ENCODE peak calls at places on chromosomes 6 and 20, in nine cellular contexts. E is cardiac muscle cell, Z is body of pancreas, O is PC-9, I is neural progenitor cell, U is PC-3, X is heart right ventricle, Q is endothelial cell of umbilical vein, J is esophagus muscularis mucosa. D is an unnamed sample. For H3K27me3, the result is how much of the 10 kb centered on the place peaks cover.

GRCh38 chr6:128204621-128205020 is 303.8 kb upstream of the THEMIS start:
- DNase-seq in E (peak), Z (no peak), O (peak), I (no peak), U (no peak), X (no peak), Q (no peak), J (no peak), D (no peak)

GRCh38 chr6:119110601-119111548 is 32.4 kb upstream of the FAM184A start:
- DNase-seq in E (peak), Z (peak), O (peak), I (peak), U (peak), X (no peak), Q (peak), J (peak), D (no peak)

GRCh38 chr6:156988276-156989158 is 211.3 kb downstream of the ARID1B start:
- DNase-seq in E (peak), Z (no peak), O (no peak), I (peak), U (no peak), X (no peak), Q (no peak), J (no peak), D (no peak)

GRCh38 chr20:48716086-48716485 is 111.7 kb downstream of the PREX1 start:
- DNase-seq in E (no peak), Z (no peak), O (no peak), I (no peak), U (no peak), X (no peak), Q (no peak), J (no peak), D (no peak)

GRCh38 chr20:63636752-63637633 is 10.1 kb upstream of the GMEB2 start:
- DNase-seq in E (no peak), Z (no peak), O (no peak), I (peak), U (no peak), X (no peak), Q (no peak), J (no peak), D (no peak)

GRCh38 chr6:157649311-157650260 is 173.5 kb upstream of the SNX9 start:
- DNase-seq in E (peak), Z (peak), O (no peak), I (no peak), U (no peak), X (peak), Q (no peak), J (no peak), D (no peak)

GRCh38 chr6:136521891-136522290 is 28.3 kb downstream of the MAP7 start:
- DNase-seq in E (no peak), Z (no peak), O (no peak), I (no peak), U (no peak), X (no peak), Q (no peak), J (no peak), D (no peak)

GRCh38 chr6:157644043-157644810 is 178.8 kb upstream of the SNX9 start:
- DNase-seq in E (peak), Z (no peak), O (no peak), I (no peak), U (peak), X (no peak), Q (peak), J (no peak), D (no peak)

GRCh38 chr6:142300758-142301251 is 1.0 kb upstream of the ADGRG6 start:
- DNase-seq in E (peak), Z (peak), O (peak), I (peak), U (peak), X (no peak), Q (peak), J (no peak), D (no peak)

GRCh38 chr6:88059221-88059620 is 11.6 kb downstream of the SPACA1 start:
- DNase-seq in E (no peak), Z (no peak), O (no peak), I (no peak), U (no peak), X (no peak), Q (no peak), J (no peak), D (no peak)

GRCh38 chr6:4370066-4370465 is 234.7 kb upstream of the ECI2 start:
- DNase-seq in E (peak), Z (no peak), O (peak), I (no peak), U (peak), X (no peak), Q (peak), J (no peak), D (peak)

GRCh38 chr6:103783344-103783743 is 1076.4 kb downstream of the HACE1 start:
- DNase-seq in E (peak), Z (peak), O (no peak), I (no peak), U (peak), X (no peak), Q (peak), J (no peak), D (no peak)

GRCh38 chr6:144480518-144480917 is 195.4 kb downstream of the UTRN start:
- DNase-seq in E (peak), Z (no peak), O (no peak), I (no peak), U (no peak), X (no peak), Q (no peak), J (no peak), D (no peak)

GRCh38 chr20:31578448-31579138 is 26.5 kb upstream of the ID1 start:
- DNase-seq in E (no peak), Z (no peak), O (no peak), I (no peak), U (no peak), X (no peak), Q (no peak), J (no peak), D (no peak)

GRCh38 chr20:37343212-37343993 is 2.5 kb upstream of the SRC start:
- DNase-seq in E (no peak), Z (no peak), O (peak), I (no peak), U (peak), X (no peak), Q (no peak), J (no peak), D (no peak)

GRCh38 chr6:6801635-6802218 is 213.2 kb downstream of the LY86 start:
- DNase-seq in E (no peak), Z (no peak), O (no peak), I (no peak), U (no peak), X (no peak), Q (no peak), J (no peak), D (no peak)

GRCh38 chr6:102488729-102489128 is 1095.2 kb downstream of the GRIK2 start:
- DNase-seq in E (peak), Z (no peak), O (no peak), I (no peak), U (peak), X (no peak), Q (no peak), J (no peak), D (peak)

GRCh38 chr20:63490416-63490815 is 8.5 kb downstream of the EEF1A2 start:
- DNase-seq in E (no peak), Z (no peak), O (no peak), I (no peak), U (no peak), X (peak), Q (no peak), J (no peak), D (no peak)

GRCh38 chr6:168314948-168315347 is 4.6 kb downstream of the DACT2 start:
- DNase-seq in E (peak), Z (no peak), O (no peak), I (peak), U (no peak), X (no peak), Q (no peak), J (no peak), D (no peak)

GRCh38 chr6:142459267-142459666 is 157.5 kb downstream of the ADGRG6 start:
- DNase-seq in E (peak), Z (no peak), O (no peak), I (no peak), U (no peak), X (no peak), Q (no peak), J (no peak), D (no peak)

GRCh38 chr6:82711992-82712788 is 348.6 kb downstream of the TPBG start:
- DNase-seq in E (peak), Z (no peak), O (no peak), I (no peak), U (no peak), X (no peak), Q (no peak), J (no peak), D (no peak)

GRCh38 chr6:17741507-17741906 is 34.8 kb upstream of the NUP153 start:
- DNase-seq in E (no peak), Z (no peak), O (no peak), I (no peak), U (no peak), X (no peak), Q (no peak), J (no peak), D (no peak)

GRCh38 chr6:118905851-118906250 is 11.9 kb downstream of the ASF1A start:
- DNase-seq in E (no peak), Z (no peak), O (peak), I (no peak), U (no peak), X (no peak), Q (no peak), J (no peak), D (no peak)

GRCh38 chr20:4633780-4634179 is 87.9 kb upstream of the PRND start:
- DNase-seq in E (peak), Z (no peak), O (peak), I (no peak), U (peak), X (no peak), Q (peak), J (no peak), D (peak)

GRCh38 chr20:50298554-50299324 is 108.1 kb downstream of the CEBPB start:
- DNase-seq in E (no peak), Z (no peak), O (no peak), I (no peak), U (no peak), X (no peak), Q (no peak), J (no peak), D (no peak)

GRCh38 chr20:22836877-22837276 is 198.2 kb upstream of the SSTR4 start:
- DNase-seq in E (peak), Z (no peak), O (no peak), I (no peak), U (peak), X (no peak), Q (no peak), J (peak), D (no peak)

GRCh38 chr6:70527071-70527737 is 39.5 kb upstream of the SDHAF4 start:
- DNase-seq in E (peak), Z (no peak), O (no peak), I (no peak), U (peak), X (no peak), Q (no peak), J (no peak), D (no peak)

GRCh38 chr20:63258826-63259225 is 4.6 kb upstream of the NKAIN4 start:
- DNase-seq in E (peak), Z (no peak), O (no peak), I (no peak), U (no peak), X (no peak), Q (no peak), J (no peak), D (no peak)

GRCh38 chr20:19492937-19493336 is 265.1 kb upstream of the RIN2 start:
- DNase-seq in E (no peak), Z (no peak), O (no peak), I (peak), U (no peak), X (no peak), Q (no peak), J (no peak), D (no peak)

GRCh38 chr6:44676826-44677433 is 289.4 kb downstream of the CDC5L start:
- DNase-seq in E (peak), Z (no peak), O (no peak), I (no peak), U (peak), X (no peak), Q (no peak), J (no peak), D (no peak)

GRCh38 chr20:57417830-57418780 is 26.9 kb downstream of the RBM38 start:
- DNase-seq in E (no peak), Z (no peak), O (no peak), I (no peak), U (no peak), X (no peak), Q (no peak), J (no peak), D (no peak)

GRCh38 chr6:44104661-44105060 is 22.6 kb downstream of the MRPL14 start:
- DNase-seq in E (peak), Z (no peak), O (no peak), I (no peak), U (no peak), X (peak), Q (peak), J (no peak), D (no peak)

GRCh38 chr6:167400482-167401138 is 75.7 kb downstream of the TTLL2 start:
- DNase-seq in E (no peak), Z (no peak), O (no peak), I (no peak), U (no peak), X (no peak), Q (no peak), J (no peak), D (no peak)

GRCh38 chr6:34953084-34954025 is 64.3 kb downstream of the ANKS1A start:
- DNase-seq in E (peak), Z (peak), O (peak), I (no peak), U (peak), X (no peak), Q (peak), J (no peak), D (peak)

GRCh38 chr6:116073765-116074450 is 13.2 kb upstream of the FRK start:
- DNase-seq in E (no peak), Z (no peak), O (peak), I (no peak), U (peak), X (no peak), Q (peak), J (no peak), D (peak)

GRCh38 chr20:33731693-33732165 is at the start of gene ZNF341:
- DNase-seq in E (peak), Z (peak), O (peak), I (peak), U (peak), X (peak), Q (peak), J (peak), D (no peak)

GRCh38 chr6:145245119-145245518 is 490.2 kb downstream of the EPM2A start:
- DNase-seq in E (peak), Z (no peak), O (no peak), I (no peak), U (no peak), X (no peak), Q (no peak), J (no peak), D (no peak)

GRCh38 chr6:39791850-39792500 is at the start of gene DAAM2:
- DNase-seq in E (peak), Z (peak), O (no peak), I (peak), U (no peak), X (peak), Q (peak), J (peak), D (no peak)

GRCh38 chr6:36386495-36387439 is 702 bp downstream of the ETV7 start:
- DNase-seq in E (peak), Z (peak), O (no peak), I (peak), U (peak), X (peak), Q (peak), J (no peak), D (peak)

GRCh38 chr6:36387440-36388303 is at the start of gene ETV7:
- DNase-seq in E (peak), Z (peak), O (no peak), I (peak), U (peak), X (peak), Q (no peak), J (no peak), D (no peak)

GRCh38 chr6:36389353-36389752 is 1.9 kb upstream of the ETV7 start:
- DNase-seq in E (no peak), Z (no peak), O (no peak), I (no peak), U (no peak), X (no peak), Q (no peak), J (no peak), D (no peak)

DNA sequence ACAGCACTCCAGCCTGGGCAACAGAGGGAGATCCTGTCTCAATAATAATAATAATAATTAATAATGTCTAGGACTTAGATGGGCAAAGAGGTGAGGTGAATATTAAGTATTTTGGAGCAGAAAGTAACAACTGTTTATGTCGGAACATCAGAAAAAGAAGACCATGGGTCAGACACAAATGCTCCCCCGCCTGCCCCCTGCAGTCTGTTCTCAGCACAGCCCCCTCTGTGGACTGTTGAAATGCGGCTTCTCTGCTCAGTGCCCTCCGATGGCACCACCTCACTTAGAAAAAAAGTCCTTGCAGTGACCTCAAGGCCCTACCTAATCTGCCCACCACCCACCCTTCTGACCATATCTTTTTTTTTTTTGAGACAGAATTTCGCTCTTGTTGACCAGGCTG is 5.2 kb upstream of the ETV7 start:
- DNase-seq in E (no peak), Z (no peak), O (no peak), I (no peak), U (no peak), X (no peak), Q (no peak), J (no peak), D (no peak)
- TF ChIP-seq CTCF in E (no peak), Z (no peak), O (no peak), I (peak), U (no peak), X (no peak), Q (no peak), J (no peak), D (no peak)

GRCh38 chr20:59576216-59576953 is 28.0 kb upstream of the PHACTR3 start:
- DNase-seq in E (no peak), Z (no peak), O (no peak), I (no peak), U (no peak), X (no peak), Q (no peak), J (no peak), D (no peak)

GRCh38 chr20:59578602-59579403 is 25.5 kb upstream of the PHACTR3 start:
- DNase-seq in E (no peak), Z (no peak), O (no peak), I (no peak), U (no peak), X (no peak), Q (no peak), J (no peak), D (no peak)

GRCh38 chr20:59579404-59580207 is 24.7 kb upstream of the PHACTR3 start:
- DNase-seq in E (no peak), Z (no peak), O (no peak), I (no peak), U (no peak), X (no peak), Q (no peak), J (no peak), D (no peak)

GRCh38 chr20:59577037-59577808 is 27.1 kb upstream of the PHACTR3 start:
- DNase-seq in E (no peak), Z (no peak), O (no peak), I (peak), U (no peak), X (no peak), Q (no peak), J (no peak), D (no peak)

DNA sequence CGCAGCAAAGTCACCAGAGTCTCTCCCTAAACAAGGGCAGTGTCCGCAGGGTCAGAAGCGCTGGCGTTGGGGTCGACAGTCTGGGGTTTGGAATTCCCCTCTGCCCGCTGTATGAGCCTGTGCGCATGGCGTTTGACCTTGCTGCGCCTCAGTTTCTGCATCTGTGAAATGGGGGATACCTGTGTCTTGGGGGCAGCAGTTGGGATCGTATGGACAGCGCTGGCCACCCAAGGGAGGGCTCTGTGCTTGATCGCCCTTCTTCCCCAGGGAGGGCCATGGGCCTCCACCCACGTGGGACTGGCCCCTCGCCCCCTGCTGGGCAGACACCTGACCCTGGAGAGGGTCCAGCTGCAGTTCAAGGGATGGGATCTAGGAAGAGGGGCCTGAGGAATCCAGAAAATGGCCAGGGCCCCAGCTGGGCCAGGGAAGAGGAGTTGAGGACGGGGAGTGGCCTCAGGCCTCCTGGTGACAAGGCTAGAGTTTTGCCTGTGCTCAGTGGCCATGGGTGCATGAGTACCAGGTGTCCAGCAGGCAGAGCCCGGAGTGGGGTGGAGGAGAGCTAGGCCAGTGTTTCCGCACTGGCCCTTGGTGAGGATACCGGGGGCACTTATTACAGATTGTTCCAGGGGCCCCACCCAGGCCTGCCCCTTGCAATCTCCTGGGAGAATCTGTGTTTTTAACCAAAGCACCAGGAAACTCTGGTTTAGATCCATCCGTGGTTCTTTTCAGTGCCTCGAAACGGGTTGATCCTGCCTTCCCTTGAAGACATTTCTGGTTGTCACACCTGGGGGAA is 26.3 kb upstream of the PHACTR3 start:
- DNase-seq in E (no peak), Z (no peak), O (no peak), I (no peak), U (no peak), X (no peak), Q (no peak), J (no peak), D (no peak)
- H3K4me3 ChIP-seq in E (no peak), Z (no peak), O (no peak), I (peak), U (no peak), X (peak), Q (no peak), J (peak), D (no peak)

GRCh38 chr6:99241905-99242534 is 107.5 kb downstream of the FAXC start:
- DNase-seq in E (peak), Z (no peak), O (no peak), I (peak), U (peak), X (no peak), Q (peak), J (no peak), D (peak)
- H3K27me3 ChIP-seq in E (under half), Z (under half), O (under half), I (under half), U (under half), X (under half), Q (under half), J (under half), D (under half)

DNA sequence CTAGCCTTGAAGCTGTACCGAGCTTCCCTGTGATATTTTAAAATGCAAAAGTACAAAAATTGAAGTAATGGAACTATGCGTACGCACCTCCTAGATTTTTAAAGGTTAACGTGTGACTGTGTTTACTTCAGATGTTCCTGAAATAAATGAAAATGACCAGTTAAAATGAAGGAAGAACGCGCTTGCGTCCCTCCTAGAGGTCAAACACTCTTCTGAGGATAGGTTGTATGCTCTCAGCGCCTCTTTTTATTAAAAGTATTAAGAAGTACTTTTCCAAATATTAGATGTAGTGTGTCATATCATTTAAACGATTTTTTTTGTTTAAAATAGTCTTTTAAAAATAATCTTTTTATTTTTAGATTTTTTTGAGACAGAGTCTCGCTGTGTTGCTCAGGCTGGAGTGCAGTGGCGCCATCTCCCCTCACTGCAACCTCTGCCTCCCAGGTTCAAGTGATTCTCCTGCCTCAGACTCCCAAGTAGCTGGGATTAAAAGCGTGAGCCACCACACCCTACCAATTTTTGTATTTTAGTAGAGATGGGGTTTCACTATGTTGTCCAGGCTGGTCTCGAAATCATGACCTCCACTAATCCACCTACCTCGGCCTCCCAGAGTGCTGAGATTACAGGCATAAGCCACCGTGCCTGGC is 30.6 kb downstream of the TRIM38 start:
- DNase-seq in E (no peak), Z (no peak), O (no peak), I (no peak), U (no peak), X (no peak), Q (no peak), J (no peak), D (no peak)
- TF ChIP-seq CTCF in E (no peak), Z (no peak), O (no peak), I (no peak), U (no peak), X (no peak), Q (no peak), J (no peak), D (no peak)

GRCh38 chr6:112232845-112233256 is 21.5 kb downstream of the LAMA4 start:
- DNase-seq in E (peak), Z (no peak), O (no peak), I (no peak), U (no peak), X (no peak), Q (peak), J (no peak), D (no peak)
- H3K4me3 ChIP-seq in E (no peak), Z (no peak), O (no peak), I (no peak), U (no peak), X (peak), Q (no peak), J (peak), D (no peak)

D was measured in kidney epithelial cell.